ENCODE peak calls at places on chromosome 11, in five cellular contexts. R is T-helper 17 cell; O is endothelial cell of umbilical vein; P is CD8-positive, alpha-beta T cell; T is stomach. L is an unnamed sample.

GRCh38 chr11:14386895-14387480 is 28.0 kb upstream of the RRAS2 start:
- DNase-seq in R (no peak), O (peak; percentile 7), P (no peak), T (no peak), L (no peak)

GRCh38 chr11:68855205-68855978 is 13.7 kb upstream of the CPT1A start:
- DNase-seq in R (no peak), O (peak; percentile 88), P (no peak), T (no peak), L (peak; percentile 90)

GRCh38 chr11:8318536-8318935 is 54.9 kb upstream of the LMO1 start:
- DNase-seq in R (no peak), O (no peak), P (no peak), T (no peak), L (peak; percentile 70)

GRCh38 chr11:45187375-45187774 is 40.9 kb downstream of the PRDM11 start:
- DNase-seq in R (no peak), O (no peak), P (no peak), T (no peak), L (no peak)

GRCh38 chr11:46380340-46381045 is 976 bp upstream of the MDK start:
- DNase-seq in R (no peak), O (peak; percentile 67), P (peak; percentile 27), T (peak; percentile 80), L (peak; percentile 92)

GRCh38 chr11:107969219-107969618 is 39.5 kb upstream of the CUL5 start:
- DNase-seq in R (no peak), O (no peak), P (no peak), T (no peak), L (no peak)

GRCh38 chr11:106480581-106481185 is 403.2 kb downstream of the AASDHPPT start:
- DNase-seq in R (no peak), O (no peak), P (no peak), T (no peak), L (no peak)

GRCh38 chr11:24754406-24754805 is 257.6 kb downstream of the LUZP2 start:
- DNase-seq in R (no peak), O (no peak), P (no peak), T (no peak), L (no peak)

GRCh38 chr11:119190531-119190930 is 5.3 kb downstream of the NHERF4 start:
- DNase-seq in R (no peak), O (no peak), P (no peak), T (no peak), L (peak; percentile 48)

GRCh38 chr11:72848846-72849466 is 34.7 kb downstream of the ATG16L2 start:
- DNase-seq in R (no peak), O (peak; percentile 59), P (no peak), T (no peak), L (no peak)

GRCh38 chr11:12137938-12138731 is 27.7 kb downstream of the MICAL2 start:
- DNase-seq in R (no peak), O (peak; percentile 82), P (no peak), T (no peak), L (peak; percentile 11)

GRCh38 chr11:8533332-8533731 is 60.7 kb downstream of the STK33 start:
- DNase-seq in R (no peak), O (no peak), P (no peak), T (no peak), L (no peak)

GRCh38 chr11:68026391-68027105 is 3.9 kb upstream of the NDUFS8 start:
- DNase-seq in R (no peak), O (no peak), P (no peak), T (no peak), L (no peak)

GRCh38 chr11:12668166-12668565 is 6.1 kb upstream of the TEAD1 start:
- DNase-seq in R (no peak), O (no peak), P (no peak), T (no peak), L (no peak)

GRCh38 chr11:91164452-91164822 is 941.6 kb upstream of the CHORDC1 start:
- DNase-seq in R (no peak), O (no peak), P (no peak), T (no peak), L (no peak)

GRCh38 chr11:69010964-69011623 is 2.0 kb downstream of the MRGPRF start:
- DNase-seq in R (no peak), O (no peak), P (peak; percentile 5), T (peak; percentile 81), L (peak; percentile 74)

GRCh38 chr11:35487532-35488078 is 37.8 kb downstream of the PAMR1 start:
- DNase-seq in R (no peak), O (peak; percentile 37), P (no peak), T (no peak), L (no peak)

GRCh38 chr11:118929496-118930151 is 3.9 kb upstream of the BCL9L start:
- DNase-seq in R (peak; percentile 61), O (peak; percentile 80), P (peak; percentile 69), T (peak; percentile 93), L (peak; percentile 92)

GRCh38 chr11:14902650-14903350 is 10.8 kb upstream of the CYP2R1 start:
- DNase-seq in R (no peak), O (peak; percentile 83), P (no peak), T (no peak), L (no peak)

GRCh38 chr11:63490551-63491239 is at the start of gene PLAAT5:
- DNase-seq in R (no peak), O (no peak), P (no peak), T (no peak), L (peak; percentile 83)

GRCh38 chr11:15720460-15720859 is 605.7 kb downstream of the INSC start:
- DNase-seq in R (no peak), O (no peak), P (no peak), T (no peak), L (no peak)

GRCh38 chr11:121572581-121573059 is 119.9 kb upstream of the SORL1-AS1 start:
- DNase-seq in R (no peak), O (no peak), P (no peak), T (no peak), L (no peak)

GRCh38 chr11:123584737-123585136 is 69.7 kb downstream of the SCN3B start:
- DNase-seq in R (no peak), O (no peak), P (no peak), T (no peak), L (no peak)
- H3K9me3 ChIP-seq in R (no peaks in the 10 kb centered on the region), O (no peaks in the 10 kb centered on the region), P (no peaks in the 10 kb centered on the region), T (no peaks in the 10 kb centered on the region), L (no peaks in the 10 kb centered on the region)

GRCh38 chr11:64776875-64777274 is 1.5 kb downstream of the SF1 start:
- DNase-seq in R (no peak), O (no peak), P (no peak), T (no peak), L (peak; percentile 42)
- H3K9me3 ChIP-seq in R (no peaks in the 10 kb centered on the region), O (no peaks in the 10 kb centered on the region), P (no peaks in the 10 kb centered on the region), T (no peaks in the 10 kb centered on the region), L (no peaks in the 10 kb centered on the region)

GRCh38 chr11:55571828-55572227 is at the start of gene OR4C16:
- DNase-seq in R (no peak), O (no peak), P (no peak), T (no peak), L (no peak)

DNA sequence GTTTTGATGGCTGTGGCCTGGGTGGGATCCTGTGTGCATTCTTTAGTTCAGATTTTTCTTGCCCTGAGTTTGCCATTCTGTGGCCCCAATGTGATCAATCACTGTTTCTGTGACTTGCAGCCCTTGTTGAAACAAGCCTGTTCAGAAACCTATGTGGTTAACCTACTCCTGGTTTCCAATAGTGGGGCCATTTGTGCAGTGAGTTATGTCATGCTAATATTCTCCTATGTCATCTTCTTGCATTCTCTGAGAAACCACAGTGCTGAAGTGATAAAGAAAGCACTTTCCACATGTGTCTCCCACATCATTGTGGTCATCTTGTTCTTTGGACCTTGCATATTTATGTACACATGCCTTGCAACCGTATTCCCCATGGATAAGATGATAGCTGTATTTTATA is 620 bp downstream of the OR4C16 start:
- DNase-seq in R (no peak), O (no peak), P (no peak), T (no peak), L (no peak)
- H3K9me3 ChIP-seq in R (no peaks in the 10 kb centered on the region), O (peaks cover 2% of the 10 kb centered on the region), P (peaks cover 5% of the 10 kb centered on the region), T (no peaks in the 10 kb centered on the region), L (no peaks in the 10 kb centered on the region)

DNA sequence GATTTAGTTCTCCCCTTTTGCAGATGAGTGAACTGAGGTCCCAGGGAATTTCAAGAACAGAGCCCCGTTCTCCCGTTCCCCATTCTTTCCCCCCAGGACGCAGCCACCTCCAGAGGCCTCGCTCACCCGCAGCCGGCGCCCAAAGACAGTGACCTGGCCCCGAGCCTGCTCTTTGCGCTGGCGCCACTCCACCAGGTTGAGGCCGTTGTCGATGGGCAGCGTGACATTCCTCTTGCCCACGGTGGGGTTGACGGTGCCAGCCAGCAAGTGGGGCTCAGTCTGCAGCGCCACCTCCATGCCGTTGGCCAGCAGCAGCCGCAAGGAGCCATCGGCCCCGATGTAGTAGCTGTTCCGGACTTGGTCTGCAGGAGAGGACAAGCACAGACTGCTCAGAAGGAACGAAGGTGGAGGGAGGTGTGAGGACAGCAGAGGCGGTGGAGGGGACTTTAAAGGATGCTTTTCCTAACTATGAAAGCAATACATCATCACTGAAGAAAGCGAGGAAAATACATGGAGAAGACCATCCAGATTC is 101.4 kb upstream of the NARS2 start:
- DNase-seq in R (no peak), O (no peak), P (no peak), T (no peak), L (no peak)
- H3K9me3 ChIP-seq in R (no peaks in the 10 kb centered on the region), O (no peaks in the 10 kb centered on the region), P (no peaks in the 10 kb centered on the region), T (no peaks in the 10 kb centered on the region), L (no peaks in the 10 kb centered on the region)

GRCh38 chr11:96963375-96963774 is 573.6 kb downstream of the JRKL start:
- DNase-seq in R (no peak), O (no peak), P (no peak), T (no peak), L (no peak)

GRCh38 chr11:96960926-96961325 is 571.1 kb downstream of the JRKL start:
- DNase-seq in R (no peak), O (no peak), P (no peak), T (no peak), L (no peak)

GRCh38 chr11:96967616-96968015 is 577.8 kb downstream of the JRKL start:
- DNase-seq in R (no peak), O (no peak), P (no peak), T (no peak), L (no peak)

GRCh38 chr11:96961931-96962330 is 572.1 kb downstream of the JRKL start:
- DNase-seq in R (no peak), O (no peak), P (no peak), T (no peak), L (no peak)

DNA sequence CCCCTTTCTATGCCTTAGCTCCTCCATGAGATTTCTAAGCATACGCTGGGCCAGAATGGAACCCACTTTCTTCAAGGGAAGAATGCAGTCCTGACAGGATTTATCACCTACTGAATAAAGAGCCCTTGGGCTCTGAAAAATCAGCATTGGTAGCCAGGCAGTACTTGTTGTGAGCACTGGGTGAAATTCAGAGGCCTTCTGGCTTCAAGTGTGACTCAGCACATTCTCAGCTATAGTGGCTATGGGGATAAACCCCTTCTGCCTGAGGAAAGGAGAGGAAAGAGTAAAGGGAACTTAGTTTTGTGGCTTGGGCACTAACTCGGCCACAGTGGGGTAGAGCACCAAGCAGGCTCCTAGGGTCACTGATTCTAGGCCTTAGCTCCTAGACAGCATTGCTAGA is 574.8 kb downstream of the JRKL start:
- DNase-seq in R (no peak), O (no peak), P (no peak), T (no peak), L (no peak)
- H3K9me3 ChIP-seq in R (peaks cover 3% of the 10 kb centered on the region), O (peaks cover 2% of the 10 kb centered on the region), P (no peaks in the 10 kb centered on the region), T (no peaks in the 10 kb centered on the region), L (peaks cover 4% of the 10 kb centered on the region)

GRCh38 chr11:42098075-42098474 is 638.6 kb upstream of the LRRC4C start:
- DNase-seq in R (no peak), O (no peak), P (no peak), T (no peak), L (no peak)

GRCh38 chr11:42093541-42093940 is 634.1 kb upstream of the LRRC4C start:
- DNase-seq in R (no peak), O (no peak), P (no peak), T (no peak), L (no peak)
- H3K9me3 ChIP-seq in R (no peaks in the 10 kb centered on the region), O (no peaks in the 10 kb centered on the region), P (no peaks in the 10 kb centered on the region), T (no peaks in the 10 kb centered on the region), L (peaks cover 14% of the 10 kb centered on the region)

GRCh38 chr11:114619659-114620173 is 24.1 kb upstream of the NXPE4 start:
- DNase-seq in R (no peak), O (no peak), P (no peak), T (no peak), L (no peak)
- H3K9me3 ChIP-seq in R (peaks cover 4% of the 10 kb centered on the region), O (no peaks in the 10 kb centered on the region), P (peaks cover 6% of the 10 kb centered on the region), T (no peaks in the 10 kb centered on the region), L (no peaks in the 10 kb centered on the region)

L was measured in spleen.